ENCODE peak calls at places on chromosomes 6 and 20, in eight cellular contexts. Y is fibroblast of the aortic adventitia, F is SHP77, H is fibroblast of the conjunctiva, V is IMR-90, R is heart right ventricle, P is NCI-H1436, Z is nucleus accumbens. K is an unnamed sample.

GRCh38 chr6:116969211-116969863 is 92.3 kb downstream of the RFX6 start:
- DNase-seq in P (peak; percentile 32), Z (peak; percentile 33), F (peak; percentile 28), Y (peak; percentile 64), R (peak; percentile 11), V (peak; percentile 50), H (peak; percentile 42), K (peak; percentile 31)

GRCh38 chr6:136463796-136464542 is 86.3 kb downstream of the MAP7 start:
- DNase-seq in F (no peak), Y (no peak), R (no peak), V (no peak), H (no peak), P (no peak), Z (no peak), K (no peak)

GRCh38 chr20:62303327-62304226 is 780 bp downstream of the ADRM1 start:
- DNase-seq in R (no peak), H (no peak), Z (no peak), V (no peak), F (no peak), Y (peak; percentile 7), P (no peak), K (no peak)

GRCh38 chr6:132489376-132489775 is 23.5 kb downstream of the STX7 start:
- DNase-seq in Z (no peak), H (no peak), R (no peak), V (no peak), F (no peak), P (no peak), Y (no peak), K (no peak)

GRCh38 chr20:37147250-37147649 is 31.9 kb upstream of the RPN2 start:
- DNase-seq in P (no peak), V (no peak), F (no peak), H (no peak), R (no peak), Z (no peak), Y (no peak), K (no peak)

GRCh38 chr6:135212935-135213334 is 31.8 kb downstream of the MYB start:
- DNase-seq in Y (peak; percentile 24), F (no peak), R (no peak), P (no peak), Z (no peak), H (no peak), V (peak; percentile 75), K (no peak)

GRCh38 chr6:44575644-44576043 is 188.1 kb downstream of the CDC5L start:
- DNase-seq in H (no peak), P (no peak), R (no peak), Y (peak; percentile 66), F (no peak), V (no peak), Z (no peak), K (no peak)

GRCh38 chr6:16767765-16768514 is 6.7 kb upstream of the ATXN1 start:
- DNase-seq in F (no peak), R (no peak), H (no peak), Y (no peak), Z (no peak), V (no peak), P (no peak), K (no peak)

GRCh38 chr6:39218868-39219567 is 10.3 kb downstream of the KCNK5 start:
- DNase-seq in H (no peak), V (no peak), P (peak; percentile 19), Y (peak; percentile 11), F (no peak), R (no peak), Z (no peak), K (no peak)

GRCh38 chr6:115514656-115515055 is 546.0 kb downstream of the FRK start:
- DNase-seq in F (no peak), P (no peak), R (no peak), V (peak; percentile 57), Z (no peak), H (peak; percentile 9), Y (peak; percentile 12), K (no peak)

GRCh38 chr20:2128542-2128941 is 26.9 kb downstream of the STK35 start:
- DNase-seq in H (no peak), V (no peak), R (no peak), F (no peak), Z (no peak), P (no peak), Y (no peak), K (no peak)

GRCh38 chr6:51411726-51412125 is 593.1 kb downstream of the TFAP2B start:
- DNase-seq in R (no peak), F (no peak), Z (no peak), P (no peak), H (no peak), V (no peak), Y (no peak), K (no peak)

GRCh38 chr6:109820706-109821350 is 129.7 kb downstream of the FIG4 start:
- DNase-seq in H (no peak), P (no peak), R (no peak), Y (no peak), F (no peak), V (no peak), Z (no peak), K (no peak)

GRCh38 chr6:11714116-11714797 is 64.3 kb downstream of the ADTRP start:
- DNase-seq in F (no peak), P (no peak), H (no peak), Y (no peak), R (no peak), Z (no peak), V (no peak), K (no peak)

GRCh38 chr6:15183979-15184378 is 61.9 kb upstream of the JARID2 start:
- DNase-seq in H (no peak), P (no peak), Y (no peak), F (no peak), R (no peak), Z (no peak), V (no peak), K (no peak)

GRCh38 chr20:51121901-51122412 is 99.0 kb upstream of the KCNG1 start:
- DNase-seq in R (no peak), P (no peak), Y (no peak), F (no peak), Z (no peak), H (no peak), V (peak; percentile 52), K (no peak)

GRCh38 chr6:51292659-51293058 is 474.0 kb downstream of the TFAP2B start:
- DNase-seq in F (no peak), V (no peak), R (no peak), P (no peak), H (no peak), Z (no peak), Y (no peak), K (no peak)

GRCh38 chr20:11646359-11646758 is 271.3 kb upstream of the BTBD3 start:
- DNase-seq in H (no peak), F (no peak), R (no peak), Y (no peak), Z (no peak), P (no peak), V (no peak), K (no peak)

GRCh38 chr6:162119349-162119748 is 608.2 kb downstream of the PRKN start:
- DNase-seq in Y (no peak), F (no peak), R (peak; percentile 9), V (no peak), Z (peak; percentile 23), H (no peak), P (no peak), K (no peak)

GRCh38 chr6:121597654-121598053 is 162.2 kb downstream of the GJA1 start:
- DNase-seq in R (no peak), F (no peak), V (peak; percentile 90), P (no peak), H (no peak), Y (peak; percentile 69), Z (no peak), K (no peak)

GRCh38 chr20:16485406-16485805 is 87.8 kb downstream of the KIF16B start:
- DNase-seq in P (no peak), V (peak; percentile 30), H (peak; percentile 56), Z (no peak), F (no peak), Y (no peak), R (no peak), K (no peak)

GRCh38 chr6:11381801-11382513 is 149.5 kb upstream of the NEDD9 start:
- DNase-seq in F (no peak), V (no peak), Y (no peak), P (no peak), Z (no peak), H (no peak), R (peak; percentile 20), K (no peak)

GRCh38 chr6:140062042-140063041 is 687.9 kb upstream of the CITED2 start:
- DNase-seq in H (peak; percentile 93), R (peak; percentile 50), V (peak; percentile 96), Z (peak; percentile 13), P (no peak), F (no peak), Y (peak; percentile 98), K (no peak)

GRCh38 chr6:143592335-143592734 is 80.8 kb upstream of the FUCA2 start:
- DNase-seq in P (no peak), V (no peak), Z (no peak), F (peak; percentile 16), Y (no peak), R (no peak), H (no peak), K (peak; percentile 53)

GRCh38 chr6:151351731-151352130 is 39.6 kb downstream of the ZBTB2 start:
- DNase-seq in Y (no peak), F (no peak), V (no peak), P (no peak), H (no peak), Z (no peak), R (no peak), K (no peak)

GRCh38 chr6:139486476-139486799 is 112.0 kb upstream of the CITED2 start:
- DNase-seq in V (no peak), F (no peak), Y (no peak), H (no peak), R (no peak), Z (no peak), P (no peak), K (no peak)

GRCh38 chr6:119339941-119340456 is 9.6 kb downstream of the MAN1A1 start:
- DNase-seq in V (no peak), Z (no peak), R (no peak), Y (no peak), F (no peak), P (no peak), H (no peak), K (no peak)

GRCh38 chr6:111027219-111027618 is 45.4 kb downstream of the RPF2 start:
- DNase-seq in Z (no peak), F (no peak), P (no peak), H (no peak), R (no peak), Y (no peak), V (no peak), K (no peak)

GRCh38 chr20:51321343-51322163 is 221.0 kb downstream of the NFATC2 start:
- DNase-seq in Y (no peak), P (no peak), V (no peak), Z (no peak), F (no peak), H (no peak), R (no peak), K (no peak)

GRCh38 chr6:161001421-161001820 is 9.9 kb downstream of the MAP3K4 start:
- DNase-seq in H (no peak), R (no peak), P (no peak), Z (no peak), F (peak; percentile 49), Y (no peak), V (no peak), K (peak; percentile 42)

GRCh38 chr20:1802385-1803215 is 92.6 kb upstream of the SIRPA start:
- DNase-seq in P (peak; percentile 11), V (peak; percentile 76), Z (peak; percentile 92), Y (peak; percentile 64), H (no peak), R (peak; percentile 69), F (no peak), K (peak; percentile 91)

GRCh38 chr6:28597924-28598323 is 72.2 kb downstream of the GPX5 start:
- DNase-seq in V (no peak), H (no peak), R (no peak), P (no peak), F (no peak), Z (no peak), Y (no peak), K (no peak)

GRCh38 chr6:149060985-149061760 is 256.3 kb upstream of the TAB2 start:
- DNase-seq in F (peak; percentile 92), R (peak; percentile 41), P (no peak), V (peak; percentile 70), Z (no peak), Y (peak; percentile 39), H (no peak), K (peak; percentile 23)

GRCh38 chr6:98946877-98947410 is 802 bp downstream of the FBXL4 start:
- DNase-seq in Y (peak; percentile 22), F (peak; percentile 59), Z (no peak), P (peak; percentile 20), V (peak; percentile 13), R (peak; percentile 7), H (no peak), K (no peak)

K was measured in HuH-7.